ENCODE peak calls at places on chromosome 17, in eight cellular contexts. X, L, H, U, O, V, N and D are unnamed samples.

GRCh38 chr17:78401891-78402290 is 23.4 kb downstream of the PGS1 start:
- DNase-seq in X (no peak), L (no peak), H (no peak), U (no peak), O (no peak), V (no peak), N (no peak), D (no peak)

GRCh38 chr17:6069611-6070279 is 434 bp upstream of the WSCD1 start:
- DNase-seq in X (no peak), L (no peak), H (no peak), U (no peak), O (no peak), V (no peak), N (peak), D (no peak)

GRCh38 chr17:19713901-19714361 is 2.5 kb downstream of the SLC47A2 start:
- DNase-seq in X (peak), L (no peak), H (no peak), U (no peak), O (no peak), V (no peak), N (no peak), D (no peak)

GRCh38 chr17:64781394-64781793 is 119.3 kb upstream of the SMURF2 start:
- DNase-seq in X (peak), L (no peak), H (peak), U (peak), O (no peak), V (no peak), N (peak), D (no peak)

GRCh38 chr17:46200200-46200599 is 7.0 kb upstream of the KANSL1 start:
- DNase-seq in X (no peak), L (no peak), H (no peak), U (no peak), O (no peak), V (no peak), N (no peak), D (no peak)

GRCh38 chr17:79618383-79619067 is 7.7 kb upstream of the RBFOX3 start:
- DNase-seq in X (peak), L (no peak), H (peak), U (no peak), O (no peak), V (no peak), N (peak), D (no peak)

GRCh38 chr17:19248923-19249574 is 11.9 kb downstream of the EPN2 start:
- DNase-seq in X (peak), L (peak), H (peak), U (no peak), O (peak), V (no peak), N (peak), D (peak)

GRCh38 chr17:38509008-38509771 is 80.9 kb downstream of the ARHGAP23 start:
- DNase-seq in X (peak), L (peak), H (peak), U (peak), O (peak), V (peak), N (peak), D (peak)

GRCh38 chr17:8954339-8954738 is 11.2 kb downstream of the PIK3R5 start:
- DNase-seq in X (peak), L (no peak), H (peak), U (peak), O (no peak), V (no peak), N (no peak), D (no peak)
- H3K4me3 ChIP-seq in X (no peak), L (no peak), H (no peak), U (no peak), O (no peak), V (no peak), N (no peak), D (no peak)

DNA sequence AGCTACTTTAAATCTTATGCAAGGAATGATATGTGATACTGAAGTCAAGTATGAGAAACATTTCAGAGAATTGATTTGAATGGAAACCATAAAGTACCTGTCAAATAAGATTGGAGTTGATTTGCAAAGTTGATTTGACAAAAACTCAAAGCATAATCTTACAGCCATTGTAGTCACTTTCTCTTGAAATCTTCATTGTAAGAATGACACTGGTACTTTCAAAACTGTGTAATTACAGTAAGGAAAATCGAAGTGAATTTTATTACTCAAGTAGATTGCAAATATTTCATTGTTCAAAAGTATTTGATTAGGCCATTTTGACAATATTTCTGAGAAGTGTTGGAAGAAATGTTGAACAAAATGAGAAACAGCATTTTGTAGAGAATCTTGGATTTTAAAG is 3.6 kb downstream of the CPD start:
- DNase-seq in X (no peak), L (no peak), H (no peak), U (no peak), O (no peak), V (no peak), N (no peak), D (no peak)
- H3K4me3 ChIP-seq in X (no peak), L (no peak), H (no peak), U (no peak), O (no peak), V (no peak), N (no peak), D (no peak)

GRCh38 chr17:50722746-50723145 is 3.3 kb downstream of the LUC7L3 start:
- DNase-seq in X (no peak), L (no peak), H (no peak), U (no peak), O (no peak), V (no peak), N (no peak), D (no peak)
- H3K4me3 ChIP-seq in X (no peak), L (no peak), H (no peak), U (no peak), O (no peak), V (no peak), N (peak), D (no peak)

GRCh38 chr17:73520369-73520761 is 123.9 kb downstream of the SDK2 start:
- DNase-seq in X (no peak), L (no peak), H (no peak), U (no peak), O (no peak), V (no peak), N (no peak), D (no peak)

GRCh38 chr17:73521376-73521775 is 122.9 kb downstream of the SDK2 start:
- DNase-seq in X (no peak), L (no peak), H (no peak), U (no peak), O (no peak), V (no peak), N (peak), D (no peak)

GRCh38 chr17:73524941-73525679 is 119.1 kb downstream of the SDK2 start:
- DNase-seq in X (no peak), L (no peak), H (no peak), U (no peak), O (no peak), V (no peak), N (peak), D (no peak)

GRCh38 chr17:73522107-73522506 is 122.1 kb downstream of the SDK2 start:
- DNase-seq in X (no peak), L (no peak), H (no peak), U (no peak), O (no peak), V (no peak), N (peak), D (no peak)

DNA sequence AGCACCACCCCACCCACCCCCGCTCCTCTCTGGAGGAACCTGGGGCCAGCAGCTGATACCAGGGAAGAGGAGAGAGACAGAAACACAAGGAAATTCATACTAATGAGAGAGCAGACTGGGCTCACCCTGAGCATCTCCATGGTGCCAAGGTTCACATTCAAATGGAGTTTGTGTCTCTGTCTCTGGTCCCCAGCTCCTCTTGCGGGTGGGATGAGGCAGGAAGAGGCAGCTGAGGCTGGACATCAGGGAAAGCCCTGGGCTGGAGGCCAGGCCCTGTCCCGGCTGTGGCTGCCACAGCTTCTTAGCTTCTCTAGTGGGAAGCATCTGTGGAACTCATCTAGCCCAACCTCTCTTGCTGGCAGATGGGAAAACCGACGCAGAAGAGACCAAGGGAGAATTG is 121.5 kb downstream of the SDK2 start:
- DNase-seq in X (no peak), L (no peak), H (no peak), U (no peak), O (no peak), V (no peak), N (peak), D (no peak)
- H3K4me3 ChIP-seq in X (no peak), L (no peak), H (no peak), U (no peak), O (no peak), V (no peak), N (no peak), D (no peak)

DNA sequence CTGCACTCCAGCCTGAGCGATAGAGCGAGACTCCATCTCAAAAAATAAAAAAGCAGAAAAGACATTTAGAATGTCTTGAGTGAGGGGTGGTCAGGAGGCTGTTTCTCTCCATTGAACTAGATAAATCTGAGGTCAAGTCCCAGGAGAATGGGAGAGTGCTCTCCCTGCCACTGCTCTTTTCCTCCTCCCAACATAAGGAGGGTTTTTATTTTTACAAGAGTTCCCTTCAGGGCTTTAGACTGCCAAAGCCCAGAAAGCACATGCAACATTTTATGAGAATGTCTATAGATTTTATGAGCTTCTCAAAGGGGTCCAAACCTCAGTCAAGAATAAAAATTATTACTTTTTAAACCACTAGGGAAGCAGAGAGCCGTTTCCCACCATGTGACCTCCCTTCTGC is 1.6 kb downstream of the RND2 start:
- DNase-seq in X (no peak), L (no peak), H (no peak), U (no peak), O (no peak), V (no peak), N (no peak), D (no peak)
- H3K4me3 ChIP-seq in X (no peak), L (no peak), H (no peak), U (no peak), O (no peak), V (no peak), N (no peak), D (no peak)

GRCh38 chr17:8484465-8484864 is 48.8 kb downstream of the NDEL1 start:
- DNase-seq in X (no peak), L (no peak), H (no peak), U (no peak), O (no peak), V (no peak), N (no peak), D (no peak)

GRCh38 chr17:8488491-8488890 is 52.8 kb downstream of the NDEL1 start:
- DNase-seq in X (no peak), L (no peak), H (no peak), U (no peak), O (no peak), V (no peak), N (no peak), D (no peak)

GRCh38 chr17:8487130-8487645 is 51.5 kb downstream of the NDEL1 start:
- DNase-seq in X (no peak), L (no peak), H (no peak), U (no peak), O (no peak), V (no peak), N (no peak), D (no peak)

GRCh38 chr17:8482546-8482945 is 46.9 kb downstream of the NDEL1 start:
- DNase-seq in X (no peak), L (peak), H (peak), U (no peak), O (no peak), V (no peak), N (no peak), D (no peak)

GRCh38 chr17:8485491-8485890 is 49.8 kb downstream of the NDEL1 start:
- DNase-seq in X (no peak), L (no peak), H (no peak), U (no peak), O (no peak), V (no peak), N (no peak), D (no peak)
- H3K4me3 ChIP-seq in X (no peak), L (no peak), H (no peak), U (no peak), O (no peak), V (no peak), N (no peak), D (no peak)